ENCODE peak calls at places on chromosomes 16 and 17, in seven cellular contexts. A is uterus, W is dorsolateral prefrontal cortex, B is A549, J is AG09309, X is BE2C, K is brain microvascular endothelial cell. O is an unnamed sample.

GRCh38 chr16:71746442-71747046 is 22.0 kb upstream of the PHLPP2 start:
- DNase-seq in J (no peak), W (no peak), X (no peak), A (no peak), K (peak; percentile 37), B (peak; percentile 53), O (peak; percentile 44)

GRCh38 chr16:1870365-1871082 is 1.4 kb downstream of the MEIOB start:
- DNase-seq in J (peak; percentile 2), X (no peak), A (no peak), B (peak; percentile 60), K (peak; percentile 80), W (no peak), O (peak; percentile 95)

GRCh38 chr17:5837055-5837491 is 233.1 kb upstream of the WSCD1 start:
- DNase-seq in J (no peak), B (peak; percentile 73), A (no peak), K (peak; percentile 9), W (no peak), X (no peak), O (peak; percentile 99)

GRCh38 chr17:70314096-70314495 is 144.8 kb downstream of the KCNJ2 start:
- DNase-seq in K (no peak), X (no peak), A (no peak), B (no peak), J (peak; percentile 25), W (no peak), O (no peak)

GRCh38 chr17:73644145-73645049 is at the start of gene SDK2:
- DNase-seq in K (no peak), B (peak; percentile 69), X (peak; percentile 44), W (no peak), J (no peak), A (no peak), O (no peak)

GRCh38 chr17:82120148-82120547 is 22.1 kb upstream of the FASN start:
- DNase-seq in A (no peak), W (no peak), J (peak; percentile 24), X (no peak), B (no peak), K (no peak), O (peak; percentile 27)

GRCh38 chr16:56702836-56703235 is 20.6 kb downstream of the MT1X start:
- DNase-seq in W (no peak), X (no peak), J (no peak), A (no peak), K (no peak), B (no peak), O (no peak)

GRCh38 chr17:181213-182163 is at the start of gene DOC2B:
- DNase-seq in B (peak; percentile 80), X (peak; percentile 39), A (no peak), J (no peak), K (no peak), W (peak; percentile 73), O (peak; percentile 27)

GRCh38 chr17:11598274-11599221 is at the start of gene DNAH9:
- DNase-seq in K (peak; percentile 59), B (peak; percentile 62), W (peak; percentile 50), A (peak; percentile 99), X (peak; percentile 91), J (no peak), O (peak; percentile 64)

GRCh38 chr17:34820166-34820920 is 140.9 kb downstream of the CCT6B start:
- DNase-seq in J (no peak), A (no peak), W (no peak), B (no peak), K (no peak), X (no peak), O (no peak)

GRCh38 chr16:73066927-73067670 is 19.2 kb upstream of the ZFHX3 start:
- DNase-seq in A (no peak), K (peak; percentile 72), B (no peak), X (no peak), W (no peak), J (no peak), O (peak; percentile 45)

GRCh38 chr17:43578699-43579569 is 32.8 kb upstream of the ETV4 start:
- DNase-seq in B (no peak), A (no peak), J (no peak), K (peak; percentile 20), X (peak; percentile 48), W (no peak), O (peak; percentile 42)

GRCh38 chr17:7043544-7044268 is at the start of gene SLC16A11:
- DNase-seq in K (no peak), A (no peak), W (peak; percentile 50), J (no peak), X (peak; percentile 39), B (no peak), O (no peak)

GRCh38 chr17:43839670-43840101 is 6.7 kb upstream of the MPP3 start:
- DNase-seq in B (peak; percentile 72), X (peak; percentile 31), A (no peak), W (peak; percentile 93), J (no peak), K (no peak), O (peak; percentile 57)

GRCh38 chr16:72409428-72409827 is 237.5 kb upstream of the PMFBP1 start:
- DNase-seq in J (no peak), W (no peak), A (no peak), K (no peak), X (no peak), B (no peak), O (no peak)

GRCh38 chr16:79534143-79534542 is 66.4 kb downstream of the MAF start:
- DNase-seq in W (no peak), X (no peak), B (no peak), J (no peak), K (no peak), A (no peak), O (no peak)

GRCh38 chr17:40415390-40415789 is 2.3 kb downstream of the TOP2A start:
- DNase-seq in A (no peak), W (no peak), X (no peak), J (peak; percentile 13), B (peak; percentile 68), K (peak; percentile 7), O (peak; percentile 59)

GRCh38 chr17:73343168-73343634 is 31.4 kb upstream of the CDC42EP4 start:
- DNase-seq in B (no peak), A (peak; percentile 90), K (peak; percentile 77), X (peak; percentile 92), W (peak; percentile 52), J (no peak), O (no peak)

GRCh38 chr17:50739098-50739497 is 19.7 kb downstream of the LUC7L3 start:
- DNase-seq in B (no peak), J (no peak), A (no peak), X (no peak), K (no peak), W (no peak), O (no peak)

GRCh38 chr17:48730240-48730550 is 1.6 kb upstream of the HOXB13 start:
- DNase-seq in X (no peak), W (no peak), K (no peak), B (no peak), A (no peak), J (no peak), O (no peak)

GRCh38 chr17:37743875-37744632 is 805 bp downstream of the HNF1B start:
- DNase-seq in A (no peak), B (peak; percentile 68), X (no peak), K (no peak), W (no peak), J (no peak), O (no peak)

GRCh38 chr17:45578516-45579455 is 88.3 kb upstream of the PLEKHM1 start:
- DNase-seq in A (no peak), W (no peak), B (no peak), K (no peak), J (no peak), X (no peak), O (peak; percentile 83)

GRCh38 chr17:10737168-10737622 is 7.4 kb upstream of the TMEM220 start:
- DNase-seq in J (no peak), X (peak; percentile 51), B (peak; percentile 72), A (peak; percentile 52), W (peak; percentile 21), K (peak; percentile 47), O (peak; percentile 55)

GRCh38 chr16:3458278-3458851 is 14.9 kb downstream of the NAA60 start:
- DNase-seq in K (no peak), W (no peak), J (no peak), A (no peak), X (no peak), B (no peak), O (peak; percentile 18)

GRCh38 chr17:66431080-66431795 is 128.8 kb downstream of the PRKCA start:
- DNase-seq in B (no peak), W (no peak), A (no peak), K (no peak), J (no peak), X (no peak), O (no peak)

GRCh38 chr16:68257906-68258800 is 6.2 kb upstream of the SLC7A6 start:
- DNase-seq in K (peak; percentile 18), A (no peak), B (no peak), J (no peak), W (no peak), X (no peak), O (peak; percentile 52)

GRCh38 chr17:57975044-57975443 is 13.0 kb downstream of the VEZF1 start:
- DNase-seq in K (no peak), J (no peak), A (no peak), X (no peak), B (peak; percentile 53), W (no peak), O (peak; percentile 50)
- TF ChIP-seq CTCF in K (no peak), J (no peak), A (no peak), X (no peak), B (no peak), W (no peak), O (no peak)

DNA sequence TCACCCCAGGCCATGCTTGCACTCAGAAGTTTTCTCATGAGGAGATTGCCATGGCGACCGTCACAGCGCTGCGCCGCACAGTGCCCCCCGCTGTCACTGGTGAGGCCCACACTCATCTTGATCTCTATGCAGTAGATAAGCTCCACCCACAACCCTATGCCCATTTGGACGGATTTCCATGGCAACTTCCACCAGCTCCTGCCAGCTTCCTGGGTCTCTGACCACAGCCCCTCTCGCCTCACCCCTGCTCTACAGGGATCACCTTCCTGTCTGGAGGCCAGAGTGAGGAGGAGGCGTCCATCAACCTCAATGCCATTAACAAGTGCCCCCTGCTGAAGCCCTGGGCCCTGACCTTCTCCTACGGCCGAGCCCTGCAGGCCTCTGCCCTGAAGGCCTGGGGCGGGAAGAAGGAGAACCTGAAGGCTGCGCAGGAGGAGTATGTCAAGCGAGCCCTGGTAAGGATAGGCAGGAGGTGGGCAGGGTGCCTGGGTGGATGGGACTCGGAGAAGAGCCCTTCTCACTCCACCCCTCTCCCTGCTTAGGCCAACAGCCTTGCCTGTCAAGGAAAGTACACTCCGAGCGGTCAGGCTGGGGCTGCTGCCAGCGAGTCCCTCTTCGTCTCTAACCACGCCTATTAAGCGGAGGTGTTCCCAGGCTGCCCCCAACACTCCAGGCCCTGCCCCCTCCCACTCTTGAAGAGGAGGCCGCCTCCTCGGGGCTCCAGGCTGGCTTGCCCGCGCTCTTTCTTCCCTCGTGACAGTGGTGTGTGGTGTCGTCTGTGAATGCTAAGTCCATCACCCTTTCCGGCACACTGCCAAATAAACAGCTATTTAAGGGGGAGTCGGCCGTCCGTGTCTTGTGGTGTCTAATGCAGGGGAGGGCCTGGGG is 4.3 kb downstream of the ALDOA start:
- DNase-seq in A (peak; percentile 57), B (no peak), X (peak; percentile 21), K (no peak), W (no peak), J (no peak), O (no peak)
- H3K4me3 ChIP-seq in A (no peak overlapping the region), B (no peak overlapping the region), X (no peak overlapping the region), K (peak overlapping the region; percentile 15), W (peak overlapping the region; percentile 99), J (peak overlapping the region; percentile 4), O (no peak overlapping the region)

GRCh38 chr17:58534331-58534730 is 19.9 kb upstream of the MTMR4 start:
- DNase-seq in A (no peak), J (no peak), W (no peak), B (no peak), X (no peak), K (no peak), O (no peak)
- TF ChIP-seq CTCF in A (no peak), J (no peak), W (no peak), B (no peak), X (peak; percentile 19), K (peak; percentile 22), O (no peak)

GRCh38 chr16:75406943-75407342 is 26.4 kb downstream of the CFDP1 start:
- DNase-seq in W (no peak), J (no peak), X (no peak), K (no peak), B (no peak), A (no peak), O (no peak)
- H3K4me3 ChIP-seq in W (no peak overlapping the region), J (no peak overlapping the region), X (no peak overlapping the region), K (no peak overlapping the region), B (no peak overlapping the region), A (no peak overlapping the region), O (no peak overlapping the region)